ENCODE peak calls at places on chromosomes 13 and 19, in seven cellular contexts. R is CD4-positive, alpha-beta T cell; I is MM.1S; E is adrenal gland; O is Caco-2; A is RWPE1; Q is WTC11. D is an unnamed sample.

GRCh38 chr13:65914707-65915106 is 1315.4 kb downstream of the PCDH9 start:
- DNase-seq in R (no peak), I (no peak), E (no peak), O (no peak), A (no peak), Q (no peak), D (no peak)

GRCh38 chr19:23762884-23763711 is 4.4 kb upstream of the ZNF681 start:
- DNase-seq in R (peak), I (no peak), E (peak), O (peak), A (peak), Q (peak), D (no peak)

GRCh38 chr19:40585677-40586422 is 9.2 kb downstream of the SHKBP1 start:
- DNase-seq in R (no peak), I (no peak), E (no peak), O (no peak), A (no peak), Q (no peak), D (no peak)

GRCh38 chr13:89520468-89520867 is 1827.0 kb upstream of the MIR17HG start:
- DNase-seq in R (no peak), I (no peak), E (no peak), O (no peak), A (peak), Q (no peak), D (no peak)

GRCh38 chr19:32318884-32319520 is 26.4 kb upstream of the ZNF507 start:
- DNase-seq in R (no peak), I (no peak), E (no peak), O (peak), A (peak), Q (peak), D (no peak)

GRCh38 chr13:25988655-25989054 is 63.2 kb downstream of the SHISA2 start:
- DNase-seq in R (no peak), I (no peak), E (no peak), O (no peak), A (no peak), Q (no peak), D (no peak)

GRCh38 chr19:49894879-49895565 is 1.7 kb downstream of the IL4I1 start:
- DNase-seq in R (no peak), I (no peak), E (no peak), O (no peak), A (no peak), Q (no peak), D (no peak)

GRCh38 chr13:36915891-36916640 is 4.0 kb downstream of the SMAD9 start:
- DNase-seq in R (no peak), I (no peak), E (no peak), O (no peak), A (no peak), Q (no peak), D (peak)

GRCh38 chr13:113625965-113626661 is 31.9 kb downstream of the ATP4B start:
- DNase-seq in R (no peak), I (no peak), E (no peak), O (peak), A (no peak), Q (no peak), D (no peak)

GRCh38 chr13:111528513-111528912 is 208.1 kb downstream of the TEX29 start:
- DNase-seq in R (no peak), I (no peak), E (no peak), O (no peak), A (no peak), Q (no peak), D (no peak)

GRCh38 chr13:59398661-59399060 is 765.1 kb downstream of the DIAPH3 start:
- DNase-seq in R (no peak), I (no peak), E (no peak), O (no peak), A (no peak), Q (no peak), D (no peak)

GRCh38 chr19:46714523-46715106 is 2.3 kb downstream of the PRKD2 start:
- DNase-seq in R (no peak), I (peak), E (no peak), O (peak), A (no peak), Q (no peak), D (no peak)

GRCh38 chr13:29523199-29523931 is 72.1 kb downstream of the SLC7A1 start:
- DNase-seq in R (no peak), I (no peak), E (no peak), O (no peak), A (no peak), Q (no peak), D (no peak)

GRCh38 chr13:51240888-51241475 is 18.8 kb downstream of the FAM124A start:
- DNase-seq in R (no peak), I (no peak), E (no peak), O (no peak), A (no peak), Q (no peak), D (no peak)

GRCh38 chr13:51599444-51600176 is 15.3 kb downstream of the WDFY2 start:
- DNase-seq in R (no peak), I (no peak), E (no peak), O (no peak), A (no peak), Q (no peak), D (no peak)

GRCh38 chr13:62631614-62632013 is 1216.0 kb upstream of the PCDH20 start:
- DNase-seq in R (no peak), I (no peak), E (no peak), O (no peak), A (no peak), Q (no peak), D (no peak)

GRCh38 chr19:19062454-19063182 is 1.2 kb upstream of the SLC25A42 start:
- DNase-seq in R (no peak), I (peak), E (no peak), O (no peak), A (peak), Q (no peak), D (peak)

GRCh38 chr13:23715762-23716235 is 145.6 kb downstream of the TNFRSF19 start:
- DNase-seq in R (no peak), I (no peak), E (no peak), O (peak), A (no peak), Q (peak), D (peak)

GRCh38 chr13:27969073-27969865 is at the start of gene CDX2:
- DNase-seq in R (no peak), I (no peak), E (no peak), O (peak), A (no peak), Q (peak), D (no peak)

GRCh38 chr13:33111414-33112110 is 95.3 kb downstream of the KL start:
- DNase-seq in R (no peak), I (no peak), E (no peak), O (no peak), A (no peak), Q (no peak), D (no peak)

GRCh38 chr19:44051654-44052402 is at the start of gene ZNF223:
- DNase-seq in R (peak), I (no peak), E (peak), O (peak), A (peak), Q (peak), D (peak)

GRCh38 chr13:51035469-51035868 is 75.6 kb downstream of the C13orf42 start:
- DNase-seq in R (no peak), I (no peak), E (no peak), O (no peak), A (no peak), Q (no peak), D (no peak)

GRCh38 chr19:45764947-45765346 is 4.1 kb downstream of the SIX5 start:
- DNase-seq in R (no peak), I (no peak), E (no peak), O (no peak), A (no peak), Q (no peak), D (no peak)

GRCh38 chr19:19342086-19343015 is 21.7 kb downstream of the MAU2 start:
- DNase-seq in R (no peak), I (peak), E (peak), O (peak), A (peak), Q (peak), D (peak)

GRCh38 chr13:39225860-39226259 is 187.6 kb downstream of the NHLRC3 start:
- DNase-seq in R (no peak), I (no peak), E (no peak), O (no peak), A (no peak), Q (no peak), D (no peak)

DNA sequence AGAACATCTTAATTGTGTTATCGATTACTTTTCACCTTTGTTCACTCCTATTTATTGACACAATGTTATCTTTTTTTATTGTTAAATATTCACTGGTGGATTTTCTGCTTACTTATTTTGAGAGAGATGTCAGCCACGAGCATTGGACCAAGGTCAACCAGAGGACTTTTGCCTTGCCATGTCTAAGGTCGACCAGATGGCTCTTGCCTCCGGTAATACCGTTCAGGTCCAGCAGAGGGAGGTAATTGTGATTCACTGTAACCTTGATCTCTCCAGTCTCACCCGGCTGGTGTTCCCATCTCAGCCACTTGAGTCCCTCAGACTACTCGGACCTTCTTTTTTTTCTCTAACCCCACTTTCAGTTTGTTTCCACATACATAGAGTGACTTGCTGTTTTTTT is 1438.1 kb downstream of the UQCRFS1 start:
- DNase-seq in R (no peak), I (peak), E (no peak), O (no peak), A (no peak), Q (peak), D (peak)
- TF ChIP-seq CTCF in R (peak), I (peak), E (no peak), O (peak), A (no peak), Q (peak), D (peak)

DNA sequence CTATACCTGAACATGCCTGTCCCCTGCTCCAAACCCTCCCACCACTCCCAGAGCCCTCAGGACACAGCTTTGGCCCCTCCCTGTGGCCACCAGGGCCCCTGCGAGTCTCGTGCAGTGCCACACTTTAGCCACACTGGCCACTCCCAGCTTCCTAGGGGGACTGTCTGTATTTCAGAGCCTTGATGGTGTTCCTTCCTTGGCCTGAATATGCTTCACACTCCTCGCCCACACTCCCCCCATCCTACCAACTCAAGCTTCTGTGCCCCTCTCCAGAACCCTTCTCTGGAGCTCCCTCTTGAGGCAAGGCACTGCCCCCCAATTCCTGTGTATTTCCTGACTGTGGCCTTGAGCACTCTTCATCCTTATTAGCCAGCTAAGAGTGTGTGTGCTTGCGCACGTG is 80.2 kb downstream of the DPF1 start:
- DNase-seq in R (no peak), I (no peak), E (no peak), O (no peak), A (no peak), Q (no peak), D (no peak)
- TF ChIP-seq CTCF in R (no peak), I (peak), E (no peak), O (peak), A (peak), Q (no peak), D (peak)

DNA sequence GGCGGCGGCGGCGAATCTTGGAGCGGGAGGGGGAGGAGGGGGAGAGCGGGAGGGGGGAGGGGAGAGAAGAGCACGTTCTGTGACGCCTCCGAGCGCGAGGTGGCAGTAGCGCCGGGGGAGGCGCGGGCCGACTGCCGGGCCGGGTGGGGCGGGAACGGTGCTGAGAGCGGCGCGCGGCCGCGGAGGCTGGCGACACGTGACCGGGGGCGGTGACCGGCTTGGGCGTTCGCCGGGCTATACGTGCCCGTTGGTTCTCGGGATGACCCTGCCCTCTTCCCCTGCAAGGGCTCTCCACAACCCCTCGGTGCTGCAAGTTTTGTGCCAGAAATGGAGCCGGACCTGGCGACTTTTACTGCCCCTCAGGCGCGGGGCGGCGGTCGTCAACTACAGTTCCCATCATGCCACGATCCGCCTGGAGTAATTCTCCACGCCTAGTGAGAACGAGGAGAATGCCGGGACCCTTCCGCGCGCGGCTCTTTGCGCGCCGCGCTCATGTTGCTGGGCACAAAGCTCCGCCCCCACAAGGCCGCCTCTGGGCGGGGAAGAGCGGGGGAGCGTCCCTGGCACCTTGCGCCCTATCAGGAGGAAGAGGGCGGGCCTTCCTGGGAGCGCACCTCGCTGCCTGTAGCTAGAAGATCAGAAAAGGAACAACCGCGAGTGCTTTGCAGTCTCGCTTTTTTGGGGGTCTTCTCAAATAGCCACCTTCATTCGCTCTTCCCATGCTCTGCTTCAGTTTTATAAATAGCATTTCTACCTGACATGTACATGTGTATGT is at the start of gene KPNA3:
- DNase-seq in R (peak), I (peak), E (peak), O (peak), A (peak), Q (peak), D (peak)
- TF ChIP-seq CTCF in R (no peak), I (no peak), E (no peak), O (peak), A (peak), Q (no peak), D (no peak)

GRCh38 chr19:21094347-21095025 is 12.5 kb downstream of the ZNF714 start:
- DNase-seq in R (no peak), I (no peak), E (no peak), O (no peak), A (no peak), Q (no peak), D (no peak)

GRCh38 chr19:21087871-21088270 is 5.9 kb downstream of the ZNF714 start:
- DNase-seq in R (no peak), I (no peak), E (no peak), O (no peak), A (no peak), Q (no peak), D (no peak)

DNA sequence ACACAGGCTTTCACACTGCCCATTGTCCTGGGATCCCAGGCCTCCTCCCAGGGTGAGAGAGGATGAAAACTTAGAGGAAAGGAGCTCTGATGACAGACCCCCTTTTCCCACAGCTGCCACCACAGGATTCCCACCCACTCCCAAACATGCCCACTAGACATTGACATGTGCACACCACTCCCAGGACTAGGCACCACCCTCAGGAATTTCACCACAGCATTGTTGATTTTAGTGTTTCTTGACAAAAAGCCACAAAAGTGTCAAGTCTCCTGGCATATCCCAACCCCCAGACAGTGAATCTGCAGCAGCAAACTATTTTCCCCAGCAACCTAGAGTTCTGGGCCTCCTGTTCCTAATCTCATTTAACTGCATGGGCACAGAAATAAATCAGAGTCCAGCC is 10.1 kb downstream of the ZNF714 start:
- DNase-seq in R (no peak), I (no peak), E (no peak), O (no peak), A (no peak), Q (no peak), D (no peak)
- TF ChIP-seq CTCF in R (no peak), I (no peak), E (no peak), O (no peak), A (no peak), Q (no peak), D (no peak)

GRCh38 chr13:85508683-85509329 is 290.4 kb downstream of the SLITRK6 start:
- DNase-seq in R (no peak), I (no peak), E (no peak), O (no peak), A (no peak), Q (peak), D (peak)
- TF ChIP-seq CTCF in R (no peak), I (no peak), E (no peak), O (no peak), A (no peak), Q (no peak), D (peak)

GRCh38 chr13:46893221-46893620 is 3.6 kb downstream of the HTR2A start:
- DNase-seq in R (no peak), I (no peak), E (no peak), O (no peak), A (no peak), Q (peak), D (no peak)

GRCh38 chr13:46894534-46894906 is 2.3 kb downstream of the HTR2A start:
- DNase-seq in R (no peak), I (no peak), E (no peak), O (no peak), A (no peak), Q (no peak), D (no peak)

GRCh38 chr13:46899801-46900200 is 2.9 kb upstream of the HTR2A start:
- DNase-seq in R (no peak), I (no peak), E (no peak), O (no peak), A (no peak), Q (no peak), D (no peak)

GRCh38 chr13:46896346-46897138 is at the start of gene HTR2A:
- DNase-seq in R (no peak), I (no peak), E (no peak), O (no peak), A (no peak), Q (no peak), D (no peak)

GRCh38 chr13:46893820-46894533 is 2.9 kb downstream of the HTR2A start:
- DNase-seq in R (peak), I (peak), E (peak), O (peak), A (peak), Q (peak), D (peak)
- TF ChIP-seq CTCF in R (peak), I (peak), E (peak), O (peak), A (peak), Q (peak), D (peak)

DNA sequence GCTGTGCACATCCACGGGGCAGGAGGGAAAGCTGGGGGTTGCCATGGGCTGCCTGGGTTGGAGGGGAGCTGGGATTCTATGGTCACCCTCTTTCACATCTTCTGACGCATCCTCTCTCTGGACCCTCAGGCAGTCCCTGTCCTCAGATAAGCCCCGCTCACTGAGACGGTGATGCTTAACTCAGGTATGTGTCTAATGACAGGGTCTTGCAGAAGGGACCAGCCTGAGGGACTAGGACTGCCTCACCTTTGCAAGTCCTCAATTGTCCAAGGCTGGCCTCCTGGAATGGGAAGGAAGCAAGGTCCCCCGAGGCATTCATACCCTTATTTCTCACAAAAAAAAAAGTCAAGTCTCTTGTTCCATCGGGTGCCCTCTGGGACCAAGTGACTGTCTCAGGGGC is 37.7 kb upstream of the CCNE1 start:
- DNase-seq in R (no peak), I (no peak), E (no peak), O (peak), A (no peak), Q (no peak), D (no peak)
- TF ChIP-seq CTCF in R (no peak), I (no peak), E (no peak), O (no peak), A (no peak), Q (no peak), D (no peak)

GRCh38 chr13:31234729-31235128 is 35.0 kb downstream of the B3GLCT start:
- DNase-seq in R (no peak), I (no peak), E (no peak), O (no peak), A (no peak), Q (no peak), D (peak)
- TF ChIP-seq CTCF in R (no peak), I (no peak), E (no peak), O (peak), A (no peak), Q (no peak), D (peak)

GRCh38 chr19:13761423-13761822 is 2.9 kb upstream of the MRI1 start:
- DNase-seq in R (no peak), I (no peak), E (no peak), O (no peak), A (no peak), Q (no peak), D (no peak)
- TF ChIP-seq CTCF in R (no peak), I (no peak), E (no peak), O (no peak), A (no peak), Q (no peak), D (peak)

GRCh38 chr19:3350014-3350663 is 16.2 kb upstream of the NFIC start:
- DNase-seq in R (no peak), I (no peak), E (no peak), O (no peak), A (no peak), Q (no peak), D (no peak)
- TF ChIP-seq CTCF in R (no peak), I (no peak), E (no peak), O (no peak), A (no peak), Q (no peak), D (no peak)

D was measured in BE2C.